ENCODE peak calls at places on chromosomes 11 and 22, in four cellular contexts. Y is A549, A is NB4, B is esophagus muscularis mucosa. J is an unnamed sample.

GRCh38 chr11:20303451-20303965 is 60.0 kb upstream of the HTATIP2 start:
- DNase-seq in B (no peak), A (no peak), Y (no peak), J (no peak)

GRCh38 chr22:38599466-38599865 is 29.5 kb upstream of the DMC1 start:
- DNase-seq in A (no peak), Y (no peak), B (no peak), J (no peak)

GRCh38 chr22:37232140-37232998 is 11.7 kb downstream of the RAC2 start:
- DNase-seq in Y (no peak), A (no peak), B (no peak), J (no peak)

GRCh38 chr11:15695096-15695721 is 580.5 kb downstream of the INSC start:
- DNase-seq in Y (no peak), A (no peak), B (peak), J (no peak)

GRCh38 chr11:9613830-9614762 is 40.6 kb downstream of the WEE1 start:
- DNase-seq in B (peak), Y (peak), A (peak), J (peak)

GRCh38 chr11:87359401-87359800 is 321.7 kb downstream of the TMEM135 start:
- DNase-seq in A (no peak), B (peak), Y (no peak), J (peak)

GRCh38 chr11:134037093-134037908 is 31.6 kb upstream of the JAM3 start:
- DNase-seq in A (peak), B (peak), Y (no peak), J (peak)

GRCh38 chr11:12950681-12951080 is 58.4 kb upstream of the RASSF10 start:
- DNase-seq in Y (no peak), B (no peak), A (no peak), J (no peak)

GRCh38 chr22:48574776-48575566 is 1252.7 kb downstream of the BRD1 start:
- DNase-seq in Y (peak), A (no peak), B (no peak), J (no peak)

GRCh38 chr11:120340529-120340928 is 4.3 kb downstream of the ARHGEF12 start:
- DNase-seq in Y (no peak), A (no peak), B (no peak), J (no peak)

GRCh38 chr11:92531051-92531747 is 306.6 kb downstream of the FAT3 start:
- DNase-seq in B (no peak), Y (no peak), A (no peak), J (no peak)

GRCh38 chr11:67563354-67564114 is 20.1 kb upstream of the GSTP1 start:
- DNase-seq in Y (no peak), B (no peak), A (no peak), J (no peak)

GRCh38 chr11:73140213-73141030 is 1.7 kb downstream of the FCHSD2 start:
- DNase-seq in B (peak), Y (peak), A (peak), J (peak)

GRCh38 chr11:73139476-73140198 is 2.5 kb downstream of the FCHSD2 start:
- DNase-seq in Y (no peak), A (no peak), B (no peak), J (no peak)

GRCh38 chr11:73135346-73136284 is 6.5 kb downstream of the FCHSD2 start:
- DNase-seq in A (no peak), Y (no peak), B (no peak), J (no peak)

GRCh38 chr11:73137942-73138274 is 4.2 kb downstream of the FCHSD2 start:
- DNase-seq in A (no peak), B (no peak), Y (no peak), J (no peak)

DNA sequence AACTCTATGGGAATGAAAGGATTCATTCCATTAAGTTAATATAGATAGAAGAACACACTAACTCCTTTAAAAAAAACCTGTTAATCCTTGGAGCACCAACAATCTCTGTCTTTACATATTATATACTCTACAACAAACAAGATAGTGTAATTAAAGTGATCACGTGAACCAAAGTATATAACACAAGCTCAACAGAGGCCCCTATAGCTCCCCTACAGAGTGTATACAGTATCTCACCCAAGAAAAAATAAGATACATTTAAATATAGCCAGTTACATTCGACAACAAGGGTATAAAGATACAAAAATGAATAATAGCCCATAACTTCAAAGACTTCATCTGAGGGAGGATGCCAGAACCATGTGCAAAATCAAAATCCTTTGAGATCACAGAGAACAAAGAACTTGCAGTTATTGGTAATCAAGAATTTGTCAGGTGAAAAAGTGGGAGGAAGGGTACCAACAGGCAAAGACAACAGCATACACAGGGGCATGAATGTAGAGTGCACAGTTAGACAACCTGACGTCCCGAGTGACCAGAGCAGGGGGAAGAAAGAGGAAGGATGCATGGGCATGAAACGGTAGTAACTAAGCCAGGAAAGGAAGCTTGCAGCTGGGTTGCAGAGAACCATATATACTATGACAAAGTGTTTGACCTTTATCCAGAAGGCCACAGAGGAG is 4.7 kb downstream of the FCHSD2 start:
- DNase-seq in A (peak), B (no peak), Y (no peak), J (no peak)
- H3K4me3 ChIP-seq in A (peak), B (no peak), Y (no peak), J (peak)

DNA sequence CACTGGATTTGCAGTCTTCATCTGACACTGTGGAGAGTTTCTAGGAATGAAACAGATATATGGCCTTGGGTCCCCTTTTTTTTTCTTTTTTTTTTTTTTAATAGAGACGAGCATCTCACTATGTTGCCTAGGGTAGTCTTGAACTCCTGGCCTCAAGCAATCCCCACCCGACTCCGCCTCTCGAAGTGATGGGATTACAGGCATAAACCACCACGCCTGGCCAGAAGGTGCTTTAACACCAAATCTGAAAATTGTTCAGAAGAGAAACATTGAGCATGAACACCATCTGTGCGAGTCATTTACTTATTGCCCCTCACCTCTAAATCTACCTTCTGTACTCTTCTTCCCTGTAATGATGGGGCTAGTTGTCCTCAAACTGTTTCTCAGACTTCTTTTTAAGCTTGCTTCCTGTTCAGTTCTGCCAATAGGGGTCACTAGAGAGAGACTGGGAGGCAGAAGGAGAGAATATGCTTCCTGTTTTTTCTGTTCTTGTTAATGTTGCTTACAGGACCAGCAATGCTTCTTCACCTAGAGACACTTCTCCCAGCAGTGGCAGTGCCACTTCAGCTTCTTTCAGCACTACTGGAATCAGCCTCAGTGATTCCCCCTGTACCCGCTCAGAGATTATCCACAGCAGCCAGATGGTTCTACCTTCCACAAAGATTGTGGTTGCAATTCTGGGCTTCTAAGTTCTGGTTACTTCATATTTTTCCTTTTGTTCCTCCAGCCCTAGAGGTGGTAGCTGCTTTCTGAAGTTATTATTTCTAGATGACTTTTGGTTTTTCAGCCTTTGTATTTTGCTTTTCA is 20.8 kb upstream of the ZBED5 start:
- DNase-seq in B (no peak), Y (peak), A (peak), J (peak)
- TF ChIP-seq CTCF in B (peak), Y (peak), A (peak), J (peak)

DNA sequence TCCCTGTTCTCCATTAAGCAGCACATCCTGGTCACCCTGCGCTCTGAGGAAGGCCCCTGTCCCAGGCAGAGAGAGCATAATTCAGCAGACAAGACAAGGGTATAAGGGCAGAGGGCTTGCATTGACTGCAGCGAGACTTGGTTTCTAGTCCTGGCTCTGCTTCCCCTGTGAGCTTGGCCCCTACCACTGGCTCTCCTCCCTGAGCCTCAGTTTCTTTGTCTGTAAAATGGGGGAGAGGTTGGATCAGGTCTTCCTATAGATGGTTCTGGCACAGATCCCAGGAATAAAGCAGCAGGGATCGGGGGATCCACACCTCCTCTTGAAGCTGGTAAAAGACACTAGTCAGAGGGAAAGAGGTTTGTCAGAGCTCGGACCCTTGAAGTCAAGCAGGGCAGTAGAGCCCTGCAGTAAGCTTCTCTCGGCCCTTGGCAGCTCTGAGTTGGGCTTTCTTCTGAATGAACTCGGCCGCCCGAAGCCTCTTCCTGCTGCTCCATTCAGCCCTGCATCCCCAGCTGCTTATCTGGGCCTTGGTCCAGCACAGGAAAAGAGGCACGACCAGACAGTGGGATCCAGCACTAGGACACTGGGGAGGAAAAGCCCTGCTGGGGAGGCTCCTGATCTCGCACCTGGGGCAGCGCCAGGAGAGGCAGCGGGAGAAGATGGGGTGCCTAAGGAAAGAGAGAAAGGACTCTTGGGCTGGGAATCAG is 2.1 kb downstream of the CREB3L1 start:
- DNase-seq in Y (no peak), B (no peak), A (no peak), J (no peak)
- H3K4me3 ChIP-seq in Y (no peak), B (peak), A (no peak), J (peak)

DNA sequence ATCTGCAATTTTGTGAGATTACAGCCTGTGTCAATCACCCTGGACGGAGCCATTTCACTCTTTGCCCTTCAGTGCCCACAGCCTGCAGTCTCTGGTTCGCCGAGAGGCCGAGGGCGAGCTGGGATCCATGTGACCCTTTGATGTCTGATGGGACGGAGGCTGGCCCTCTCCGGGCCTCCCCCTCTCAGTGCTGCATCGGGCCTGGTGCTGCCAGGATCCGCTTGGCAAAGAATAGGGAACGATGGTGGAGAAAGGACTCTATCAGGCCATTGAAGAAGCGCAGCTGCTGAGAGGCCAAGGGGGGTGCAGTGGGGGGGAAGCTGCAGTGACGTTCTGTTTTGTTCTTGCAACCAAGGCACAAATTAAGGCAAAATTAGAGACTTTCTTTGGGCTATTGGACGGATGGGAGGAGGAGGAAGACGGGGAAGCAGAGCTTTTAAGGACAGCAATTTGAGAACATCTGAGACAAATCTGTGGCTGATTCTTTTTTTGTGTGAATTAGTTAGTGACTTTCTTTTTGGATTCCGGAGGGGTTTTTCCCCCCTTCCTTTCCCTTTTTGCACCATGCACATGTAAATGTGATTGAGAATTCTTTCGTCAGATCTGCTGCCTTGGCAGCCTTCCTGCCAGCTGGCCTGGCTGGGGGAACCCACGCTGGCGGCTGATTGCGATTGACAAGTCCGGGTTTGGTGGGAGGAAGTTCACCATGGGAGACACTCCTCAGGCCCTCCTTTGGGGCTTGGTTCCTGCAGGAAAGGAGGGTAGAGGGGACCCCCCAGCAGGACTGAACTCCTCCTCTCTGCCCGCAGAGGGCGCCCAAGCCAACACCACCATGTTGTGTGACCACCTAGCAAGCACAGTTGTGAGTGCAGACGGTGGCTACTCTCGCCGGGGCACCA is 214.5 kb downstream of the NTM start:
- DNase-seq in A (peak), B (no peak), Y (no peak), J (peak)
- TF ChIP-seq CTCF in A (peak), B (no peak), Y (no peak), J (peak)

GRCh38 chr22:43153916-43154315 is 2.6 kb downstream of the TSPO start:
- DNase-seq in B (no peak), A (peak), Y (no peak), J (no peak)

GRCh38 chr22:43151251-43152000 is at the start of gene TSPO:
- DNase-seq in Y (peak), A (peak), B (peak), J (peak)

GRCh38 chr22:43152001-43152354 is 619 bp downstream of the TSPO start:
- DNase-seq in Y (no peak), B (no peak), A (no peak), J (no peak)

GRCh38 chr22:43150731-43151206 is 590 bp upstream of the TSPO start:
- DNase-seq in B (no peak), Y (no peak), A (no peak), J (no peak)

GRCh38 chr22:43152355-43153071 is 1.2 kb downstream of the TSPO start:
- DNase-seq in Y (no peak), B (no peak), A (peak), J (peak)
- H3K4me3 ChIP-seq in Y (peak), B (peak), A (peak), J (peak)

GRCh38 chr11:72353861-72354260 is 80.5 kb downstream of the CLPB start:
- DNase-seq in Y (no peak), A (peak), B (no peak), J (no peak)
- TF ChIP-seq CTCF in Y (peak), A (peak), B (no peak), J (no peak)

GRCh38 chr11:118610773-118611432 is 3.5 kb downstream of the PHLDB1 start:
- DNase-seq in Y (peak), A (peak), B (peak), J (peak)
- H3K4me3 ChIP-seq in Y (no peak), A (no peak), B (peak), J (no peak)

DNA sequence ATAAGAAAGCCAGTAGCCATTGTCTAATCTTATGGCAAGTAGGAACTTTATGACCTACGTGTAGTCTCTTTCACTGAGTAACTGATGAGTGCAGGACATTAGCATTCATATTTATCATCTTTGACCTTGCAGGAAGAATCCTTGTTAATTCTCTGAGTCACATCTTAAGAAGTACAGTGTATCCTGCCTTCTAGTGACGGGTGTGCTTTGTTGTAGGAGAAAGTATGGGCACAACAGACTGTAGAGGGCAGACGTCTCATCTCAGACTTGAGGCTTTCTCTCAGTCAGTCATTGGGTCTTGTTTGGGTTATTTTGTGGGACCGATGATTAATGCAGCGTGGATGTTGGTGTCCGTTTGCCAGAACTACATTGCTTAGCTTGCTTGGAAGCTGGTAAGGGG is 6.8 kb downstream of the RNF214 start:
- DNase-seq in Y (peak), B (no peak), A (peak), J (no peak)
- TF ChIP-seq CTCF in Y (peak), B (no peak), A (no peak), J (no peak)

DNA sequence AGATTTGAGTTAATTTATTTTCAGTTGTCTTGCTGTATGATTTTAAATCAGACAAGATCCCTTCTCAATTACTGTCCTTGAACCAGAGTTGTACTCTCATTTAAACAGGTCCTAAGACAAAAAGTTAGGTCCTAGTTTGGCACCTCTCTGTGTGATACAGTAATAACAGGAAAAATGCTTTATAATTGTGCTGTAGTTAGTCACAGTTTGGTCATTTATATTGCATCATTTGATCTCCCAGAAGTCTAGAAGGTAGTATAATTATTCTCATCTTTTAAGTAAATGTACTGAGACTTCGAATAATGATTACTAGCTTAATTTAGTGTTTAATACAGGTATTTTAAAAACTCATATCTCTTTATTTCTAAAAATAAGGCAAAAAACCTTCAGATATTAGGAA is 18.1 kb upstream of the LUZP2 start:
- DNase-seq in Y (no peak), A (no peak), B (no peak), J (no peak)
- H3K4me3 ChIP-seq in Y (no peak), A (no peak), B (no peak), J (no peak)

DNA sequence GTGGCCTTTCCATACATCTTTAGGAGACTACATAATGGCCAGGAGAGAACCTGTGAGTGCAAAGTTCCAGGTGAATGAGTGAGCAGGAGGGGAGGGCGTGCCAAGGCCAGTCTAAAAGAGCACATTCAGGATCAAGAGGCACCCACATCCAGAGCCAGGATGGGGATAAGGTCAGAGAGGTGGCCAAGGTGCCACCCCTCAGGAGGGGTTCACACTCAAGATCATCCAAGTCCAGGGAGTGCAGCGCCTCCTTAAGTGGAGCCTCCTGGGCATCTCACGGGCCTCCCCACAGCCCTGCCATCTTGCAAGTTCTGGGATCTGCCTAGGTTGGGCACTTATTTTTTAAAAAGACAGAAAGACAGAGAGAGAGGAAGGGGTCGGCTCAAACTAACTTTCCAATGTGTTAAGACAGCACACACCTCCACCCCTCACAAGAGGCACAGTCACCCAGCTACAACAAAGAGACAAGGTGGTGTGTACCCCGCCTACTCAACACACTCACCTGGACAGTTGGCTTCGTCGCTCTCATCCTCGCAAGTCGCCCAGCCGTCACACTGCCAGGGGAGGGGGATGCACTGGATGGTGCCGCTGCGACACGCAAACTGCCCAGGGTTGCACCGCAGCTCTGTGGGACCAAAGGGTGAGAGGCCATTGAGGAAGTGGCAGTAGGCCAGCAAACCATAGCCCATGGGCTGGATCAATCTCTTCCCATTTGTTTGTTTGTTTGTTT is 33.2 kb downstream of the DGCR2 start:
- DNase-seq in Y (no peak), B (no peak), A (no peak), J (no peak)
- TF ChIP-seq CTCF in Y (no peak), B (no peak), A (no peak), J (no peak)